ENCODE peak calls at places on chromosomes 7 and 10, in five cellular contexts. D, X, V, U and C are unnamed samples.

GRCh38 chr10:32144817-32145688 is 88.8 kb upstream of the KIF5B start:
- DNase-seq in D (no peak), X (no peak), V (no peak), U (no peak), C (no peak)

GRCh38 chr7:150778738-150779301 is 21.3 kb downstream of the TMEM176B start:
- DNase-seq in D (peak), X (peak), V (peak), U (peak), C (peak)

GRCh38 chr7:2405601-2406345 is 2.4 kb downstream of the CHST12 start:
- DNase-seq in D (no peak), X (no peak), V (no peak), U (peak), C (no peak)

GRCh38 chr7:150938566-150938965 is 39.6 kb downstream of the KCNH2 start:
- DNase-seq in D (no peak), X (no peak), V (no peak), U (no peak), C (no peak)

GRCh38 chr10:6406220-6407033 is 173.6 kb downstream of the PRKCQ start:
- DNase-seq in D (no peak), X (no peak), V (peak), U (peak), C (peak)

GRCh38 chr7:486216-486743 is 33.4 kb downstream of the PDGFA start:
- DNase-seq in D (no peak), X (no peak), V (no peak), U (no peak), C (no peak)

GRCh38 chr7:108109216-108109908 is 20.8 kb downstream of the LAMB4 start:
- DNase-seq in D (no peak), X (no peak), V (peak), U (no peak), C (peak)

GRCh38 chr7:139731802-139732470 is 45.9 kb downstream of the HIPK2 start:
- DNase-seq in D (no peak), X (no peak), V (peak), U (no peak), C (peak)

GRCh38 chr7:38909870-38910269 is 879 bp upstream of the VPS41 start:
- DNase-seq in D (no peak), X (no peak), V (no peak), U (no peak), C (no peak)

GRCh38 chr7:5370454-5371353 is 52.9 kb downstream of the TNRC18 start:
- DNase-seq in D (no peak), X (no peak), V (no peak), U (no peak), C (no peak)

GRCh38 chr10:89001428-89002072 is 11.0 kb downstream of the FAS start:
- DNase-seq in D (no peak), X (no peak), V (no peak), U (no peak), C (no peak)

GRCh38 chr7:2225830-2226229 is 6.9 kb downstream of the MAD1L1 start:
- DNase-seq in D (no peak), X (no peak), V (no peak), U (no peak), C (no peak)

GRCh38 chr10:78318305-78318704 is 284.6 kb downstream of the RPS24 start:
- DNase-seq in D (no peak), X (no peak), V (no peak), U (no peak), C (no peak)

GRCh38 chr10:54194768-54195167 is 606.3 kb downstream of the PCDH15 start:
- DNase-seq in D (no peak), X (no peak), V (no peak), U (no peak), C (no peak)

GRCh38 chr7:498678-499641 is 20.7 kb downstream of the PDGFA start:
- DNase-seq in D (no peak), X (no peak), V (no peak), U (no peak), C (no peak)

GRCh38 chr10:101601541-101601940 is 13.4 kb downstream of the DPCD start:
- DNase-seq in D (no peak), X (no peak), V (no peak), U (no peak), C (no peak)

GRCh38 chr10:49594594-49594993 is 15.5 kb upstream of the SLC18A3 start:
- DNase-seq in D (peak), X (no peak), V (peak), U (peak), C (peak)

GRCh38 chr7:17680943-17681351 is 259.3 kb downstream of the SNX13 start:
- DNase-seq in D (no peak), X (no peak), V (peak), U (peak), C (peak)

GRCh38 chr10:33664070-33664469 is 329.6 kb upstream of the NRP1 start:
- DNase-seq in D (no peak), X (no peak), V (no peak), U (no peak), C (no peak)

GRCh38 chr10:5692476-5693358 is 8.1 kb downstream of the TASOR2 start:
- DNase-seq in D (peak), X (peak), V (peak), U (peak), C (no peak)

GRCh38 chr10:132349766-132350165 is 17.8 kb downstream of the LRRC27 start:
- DNase-seq in D (no peak), X (no peak), V (no peak), U (no peak), C (no peak)

GRCh38 chr7:155233703-155234492 is 63.8 kb upstream of the INSIG1 start:
- DNase-seq in D (no peak), X (no peak), V (peak), U (no peak), C (no peak)

GRCh38 chr7:125316451-125316850 is 386.8 kb upstream of the POT1 start:
- DNase-seq in D (peak), X (peak), V (peak), U (peak), C (peak)

GRCh38 chr10:80351220-80351619 is 5.3 kb downstream of the DYDC1 start:
- DNase-seq in D (no peak), X (no peak), V (no peak), U (no peak), C (no peak)

GRCh38 chr10:123480845-123481244 is 185.3 kb upstream of the GPR26 start:
- DNase-seq in D (no peak), X (no peak), V (no peak), U (no peak), C (no peak)

GRCh38 chr7:74291535-74291934 is 2.3 kb downstream of the CLIP2 start:
- DNase-seq in D (no peak), X (no peak), V (no peak), U (no peak), C (no peak)

GRCh38 chr10:97882142-97883091 is 32.8 kb downstream of the GOLGA7B start:
- DNase-seq in D (no peak), X (no peak), V (peak), U (no peak), C (peak)

DNA sequence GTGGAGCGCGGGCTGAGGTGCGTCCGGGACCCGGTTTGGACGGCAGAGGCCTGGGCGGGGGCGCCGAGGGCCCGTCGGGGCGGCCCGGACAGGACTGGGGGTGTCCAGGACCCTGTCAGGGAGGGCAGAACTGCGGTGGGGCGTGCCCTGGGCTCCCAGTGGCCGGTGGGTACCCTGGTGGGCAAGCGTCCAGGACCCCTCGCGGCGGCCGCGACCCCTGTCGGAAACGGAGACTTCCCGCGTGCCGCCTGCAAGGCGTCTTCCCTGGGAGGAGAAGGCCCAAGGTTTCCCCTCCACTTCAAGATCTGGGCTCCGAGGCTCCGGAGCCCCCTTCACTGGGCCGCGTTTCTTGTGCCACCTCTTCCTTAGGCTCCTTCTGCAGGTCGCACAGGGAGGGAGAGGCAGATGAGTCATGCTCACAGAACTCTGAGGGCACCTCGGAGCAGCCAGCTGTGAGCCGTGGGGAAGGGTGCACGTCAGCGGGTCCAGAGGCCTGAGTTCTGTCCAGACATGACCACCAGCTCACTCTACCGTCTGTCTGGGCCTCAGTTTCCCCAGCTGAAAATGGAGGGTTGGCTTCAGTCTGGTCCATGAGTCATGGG is 536 bp downstream of the ALOX5 start:
- DNase-seq in D (no peak), X (no peak), V (no peak), U (no peak), C (no peak)
- TF ChIP-seq JUN in D (no peak), X (no peak), V (no peak), U (no peak), C (no peak)

DNA sequence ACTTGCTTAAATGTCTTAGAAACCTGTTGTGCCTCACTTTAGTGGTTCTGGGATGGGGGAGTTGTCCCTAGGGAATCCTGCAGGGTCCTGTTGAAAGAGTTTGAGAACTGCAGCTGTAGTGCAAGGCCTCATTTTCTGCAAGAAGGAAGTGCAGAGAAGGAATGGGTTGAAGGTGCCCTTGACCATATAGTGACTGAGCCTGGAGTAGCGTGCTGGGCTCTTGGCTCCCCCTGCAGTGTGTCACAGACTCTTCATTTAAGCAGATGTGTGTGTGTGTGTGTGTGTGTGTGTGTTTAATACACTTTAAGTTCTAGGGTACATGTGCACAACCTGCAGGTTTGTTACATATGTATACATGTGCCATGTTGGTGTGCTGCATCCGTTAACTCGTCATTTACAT is 92.2 kb downstream of the GRK5 start:
- DNase-seq in D (no peak), X (no peak), V (peak), U (peak), C (no peak)
- TF ChIP-seq JUN in D (no peak), X (no peak), V (no peak), U (no peak), C (no peak)

GRCh38 chr10:126104767-126105166 is 208.4 kb downstream of the FANK1 start:
- DNase-seq in D (no peak), X (no peak), V (no peak), U (no peak), C (no peak)
- TF ChIP-seq JUN in D (no peak), X (no peak), V (no peak), U (no peak), C (no peak)

DNA sequence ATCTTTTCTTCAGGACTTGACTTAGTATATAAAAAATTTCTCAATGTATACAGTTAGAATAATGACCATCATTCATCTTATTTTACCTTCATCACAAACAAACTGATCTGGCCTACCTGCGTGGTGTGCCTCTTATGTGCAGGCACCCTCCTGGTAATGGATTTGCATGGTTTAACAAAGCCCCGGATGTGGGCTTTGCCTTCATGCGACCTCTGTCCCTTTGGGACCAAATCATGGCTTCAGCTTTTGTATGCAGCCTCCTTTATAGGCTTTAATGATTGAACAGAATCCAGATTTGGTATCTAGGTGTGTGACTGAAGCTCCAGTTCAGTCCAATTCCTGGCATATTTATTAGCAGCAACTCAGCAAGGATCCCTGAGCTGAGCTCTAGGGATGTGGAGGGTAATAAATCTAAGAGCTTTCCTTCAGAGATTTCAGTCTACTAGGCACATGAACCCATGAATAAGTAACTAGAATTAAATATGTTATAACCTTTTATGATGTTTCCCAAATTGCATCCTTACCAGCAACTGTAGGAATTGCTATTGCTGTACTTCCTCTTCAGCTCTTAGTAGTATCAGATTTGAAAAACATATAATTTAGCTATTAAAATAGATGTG is 256.9 kb downstream of the ABCA13 start:
- DNase-seq in D (no peak), X (no peak), V (no peak), U (no peak), C (no peak)
- TF ChIP-seq JUN in D (no peak), X (no peak), V (no peak), U (no peak), C (no peak)

DNA sequence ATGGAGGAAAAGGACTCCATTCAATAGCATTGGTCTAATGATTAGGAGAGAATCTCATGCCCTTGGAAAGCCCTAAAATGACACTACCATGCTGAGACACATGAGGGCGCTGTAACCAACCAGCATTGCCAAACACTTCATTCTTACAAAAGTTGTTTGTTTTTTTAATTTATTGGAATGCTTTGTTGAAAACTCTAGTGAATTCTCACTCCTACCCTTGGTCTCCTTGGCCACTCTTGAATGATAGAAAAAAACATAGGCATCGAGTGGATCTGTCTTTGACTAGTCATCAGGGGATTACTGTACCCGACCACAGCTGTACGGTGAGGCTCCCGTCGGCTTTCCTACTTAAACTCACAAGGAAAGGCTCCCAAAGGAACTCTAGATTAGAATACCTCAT is 29.3 kb upstream of the ADD3 start:
- DNase-seq in D (peak), X (no peak), V (peak), U (peak), C (peak)
- TF ChIP-seq JUN in D (no peak), X (no peak), V (no peak), U (no peak), C (no peak)

DNA sequence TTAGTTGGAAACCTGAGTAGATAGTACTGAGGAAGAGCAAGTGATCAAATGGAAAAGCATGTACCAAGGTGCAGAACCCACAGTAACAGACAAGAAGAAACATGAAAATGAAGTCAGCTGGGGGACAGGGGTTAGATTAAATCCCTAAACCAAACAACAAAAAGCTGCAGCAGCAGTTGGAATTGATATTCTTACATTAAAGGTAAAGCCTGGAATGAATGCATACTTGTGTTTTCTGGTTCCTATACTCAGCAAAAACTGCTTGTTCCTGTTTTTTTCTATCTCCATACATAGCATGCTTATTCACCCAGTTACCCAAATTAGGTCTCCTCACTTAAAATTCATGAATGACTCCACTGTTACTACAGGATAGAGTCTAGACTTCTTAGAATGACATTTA is 92.4 kb downstream of the TPST1 start:
- DNase-seq in D (no peak), X (no peak), V (no peak), U (no peak), C (no peak)
- TF ChIP-seq JUN in D (no peak), X (no peak), V (no peak), U (no peak), C (no peak)

GRCh38 chr10:24207781-24208611 is 942 bp upstream of the KIAA1217 start:
- DNase-seq in D (no peak), X (no peak), V (peak), U (no peak), C (peak)
- TF ChIP-seq JUN in D (no peak), X (no peak), V (no peak), U (no peak), C (peak)